ENCODE peak calls at places on chromosomes 4 and X, in ten cellular contexts. S is GM20000, R is fibroblast of mammary gland, J is SK-N-SH, F is astrocyte of the spinal cord, Z is cardiac muscle cell, Q is tibial nerve, L is HFFc6, G is endodermal cell, H is dorsolateral prefrontal cortex. V is an unnamed sample.
A peak's percentile ranks its signal among the peaks of the same experiment; 100 is the strongest.

GRCh38 chr4:82638479-82638878 is 76.7 kb upstream of the TMEM150C start:
- DNase-seq in L (no peak), S (no peak), H (no peak), F (no peak), Z (no peak), Q (no peak), R (no peak), G (no peak), J (no peak), V (no peak)

GRCh38 chrX:13194291-13195103 is 125.4 kb downstream of the ATXN3L start:
- DNase-seq in Q (no peak), G (no peak), R (no peak), H (no peak), Z (no peak), F (no peak), S (no peak), J (no peak), L (no peak), V (no peak)

GRCh38 chr4:186723207-186724047 is at the start of gene FAT1:
- DNase-seq in Q (peak; percentile 40), S (peak; percentile 32), G (peak; percentile 83), Z (peak; percentile 91), H (no peak), R (peak; percentile 72), L (peak; percentile 41), F (peak; percentile 84), J (peak; percentile 85), V (no peak)

GRCh38 chrX:6029014-6029413 is 199.7 kb downstream of the NLGN4X start:
- DNase-seq in H (no peak), F (no peak), G (no peak), R (no peak), S (no peak), J (no peak), Q (no peak), L (no peak), Z (no peak), V (no peak)

GRCh38 chrX:39556056-39556455 is 541.7 kb downstream of the BCOR start:
- DNase-seq in R (no peak), F (no peak), J (no peak), Z (no peak), S (no peak), Q (no peak), G (peak; percentile 63), L (no peak), H (no peak), V (no peak)

GRCh38 chr4:37762294-37763163 is 64.0 kb upstream of the PGM2 start:
- DNase-seq in J (no peak), F (no peak), L (peak; percentile 29), S (no peak), Z (peak; percentile 61), G (peak; percentile 54), R (peak; percentile 47), Q (no peak), H (no peak), V (no peak)

GRCh38 chr4:102586644-102587021 is 85.5 kb downstream of the NFKB1 start:
- DNase-seq in R (no peak), G (no peak), F (no peak), S (no peak), H (no peak), Z (no peak), Q (no peak), L (no peak), J (no peak), V (no peak)

GRCh38 chrX:1452497-1453389 is at the start of gene ASMTL:
- DNase-seq in Q (peak; percentile 99), R (peak; percentile 99), S (peak; percentile 99), G (peak; percentile 100), F (peak; percentile 99), L (peak; percentile 99), J (peak; percentile 99), H (peak; percentile 100), Z (peak; percentile 99), V (peak; percentile 99)

GRCh38 chr4:78040431-78040830 is 16.7 kb upstream of the FRAS1 start:
- DNase-seq in S (no peak), Z (peak; percentile 76), L (no peak), J (no peak), Q (no peak), F (no peak), G (no peak), H (no peak), R (no peak), V (no peak)

GRCh38 chr4:55175779-55176231 is 50.4 kb upstream of the KDR start:
- DNase-seq in R (peak; percentile 80), S (no peak), G (peak; percentile 80), Z (peak; percentile 60), F (peak; percentile 65), H (no peak), J (no peak), L (peak; percentile 82), Q (no peak), V (no peak)

GRCh38 chr4:166282081-166282770 is 409.2 kb downstream of the TLL1 start:
- DNase-seq in F (no peak), G (no peak), Q (no peak), Z (no peak), L (no peak), S (no peak), H (no peak), J (no peak), R (peak; percentile 14), V (no peak)

GRCh38 chr4:101177146-101177545 is 170.2 kb downstream of the PPP3CA start:
- DNase-seq in F (no peak), L (no peak), G (no peak), J (no peak), H (no peak), Z (no peak), R (no peak), Q (no peak), S (no peak), V (no peak)

GRCh38 chrX:26557691-26558321 is 341.8 kb downstream of the MAGEB5 start:
- DNase-seq in L (no peak), H (no peak), Q (no peak), R (no peak), F (no peak), S (no peak), J (no peak), G (no peak), Z (no peak), V (no peak)

GRCh38 chr4:80999943-81000342 is 30.6 kb upstream of the BMP3 start:
- DNase-seq in L (no peak), H (no peak), F (no peak), S (no peak), J (no peak), Q (no peak), G (no peak), Z (no peak), R (no peak), V (no peak)

GRCh38 chr4:38560340-38560739 is 103.7 kb upstream of the KLF3 start:
- DNase-seq in J (peak; percentile 15), Q (no peak), F (no peak), S (no peak), L (no peak), Z (no peak), H (no peak), G (no peak), R (no peak), V (no peak)

GRCh38 chr4:125833-126232 is 1.5 kb downstream of the ZNF718 start:
- DNase-seq in R (no peak), Z (no peak), L (no peak), H (no peak), Q (no peak), J (no peak), F (no peak), S (no peak), G (no peak), V (no peak)

DNA sequence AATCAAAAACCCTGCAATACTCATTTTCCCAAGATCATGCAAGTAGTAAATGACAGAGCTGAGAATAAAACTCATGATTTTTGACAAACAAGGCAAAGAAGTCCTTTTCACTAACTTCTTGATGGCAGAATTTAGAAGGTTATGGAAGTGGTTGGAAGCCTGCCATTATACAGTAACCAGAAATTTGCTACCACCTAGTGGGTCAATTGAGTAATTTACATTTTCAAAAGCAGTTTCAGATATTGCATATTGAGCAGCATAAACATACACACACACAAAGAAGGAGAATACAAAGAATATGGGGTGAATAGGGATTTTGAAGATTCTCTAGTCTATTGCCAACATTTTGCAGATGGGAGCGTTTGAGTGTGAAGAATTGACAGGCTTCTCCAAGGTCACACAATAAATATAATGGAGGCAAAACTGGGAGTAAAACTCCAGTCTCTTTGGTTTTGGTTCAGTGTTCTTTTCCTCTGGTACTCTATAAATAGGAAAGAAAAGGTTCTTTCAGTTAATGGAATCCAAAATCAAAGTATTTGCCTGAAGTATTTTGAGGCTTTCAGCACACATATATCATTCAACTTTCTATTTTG is 70.2 kb downstream of the GC start:
- DNase-seq in F (peak; percentile 68), L (peak; percentile 60), J (peak; percentile 4), S (peak; percentile 13), Z (peak; percentile 83), Q (no peak), R (peak; percentile 69), H (no peak), G (no peak), V (peak; percentile 7)
- TF ChIP-seq CTCF in F (peak; percentile 51), L (peak; percentile 88), J (peak; percentile 71), S (no peak), Z (peak; percentile 54), Q (peak; percentile 71), R (peak; percentile 57), H (peak; percentile 77), G (peak; percentile 81), V (peak; percentile 60)

GRCh38 chr4:153773236-153773690 is 13.4 kb upstream of the RNF175 start:
- DNase-seq in Q (no peak), Z (no peak), F (no peak), J (no peak), L (no peak), H (no peak), G (peak; percentile 80), R (peak; percentile 64), S (no peak), V (no peak)
- TF ChIP-seq CTCF in Q (no peak), Z (no peak), F (peak; percentile 18), J (no peak), L (no peak), H (no peak), G (peak; percentile 58), R (peak; percentile 56), S (no peak), V (no peak)

DNA sequence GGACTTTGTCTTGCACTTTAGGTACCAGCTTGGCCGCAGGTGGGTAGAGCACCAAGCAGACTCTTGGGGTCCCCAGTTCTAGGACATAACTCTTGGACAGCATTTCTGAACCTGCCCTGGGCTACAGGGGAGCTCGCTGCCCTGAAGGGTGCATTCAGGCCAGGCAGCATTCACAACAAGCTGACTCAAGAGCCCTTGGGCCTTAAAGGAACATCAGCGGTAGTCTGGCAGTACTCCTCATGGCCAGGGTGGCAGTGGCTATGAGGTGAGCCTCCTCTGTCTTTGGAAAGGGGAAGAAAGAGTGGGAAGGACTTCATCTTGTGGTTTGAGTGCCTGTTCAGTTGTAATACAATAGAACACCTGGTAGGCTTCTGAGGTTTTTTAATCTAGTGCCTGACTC is 24.8 kb upstream of the SMARCA5 start:
- DNase-seq in F (no peak), G (no peak), Z (no peak), S (no peak), Q (no peak), R (no peak), H (no peak), L (peak; percentile 4), J (no peak), V (no peak)
- TF ChIP-seq CTCF in F (no peak), G (no peak), Z (no peak), S (no peak), Q (no peak), R (no peak), H (no peak), L (no peak), J (no peak), V (no peak)

DNA sequence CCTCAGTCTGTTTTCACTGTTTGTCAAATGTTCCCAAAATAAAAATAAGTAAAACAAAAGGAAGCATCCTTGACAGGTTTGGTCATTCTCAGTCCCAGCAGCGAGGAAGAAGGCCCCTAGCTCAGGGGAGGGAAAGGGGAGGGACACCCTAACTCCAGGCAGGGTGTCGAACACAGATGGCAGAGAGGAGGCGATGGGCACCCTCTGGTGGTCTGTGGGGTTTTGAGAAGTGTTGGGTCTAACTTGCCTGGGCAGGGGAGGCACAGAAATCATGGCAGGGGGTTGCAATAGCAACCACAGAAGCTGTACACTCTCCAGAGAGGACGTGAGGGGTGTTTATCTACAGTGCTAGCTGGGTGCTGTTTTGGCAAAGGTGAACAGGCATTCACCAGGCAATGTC is 229.8 kb upstream of the SFRP2 start:
- DNase-seq in J (peak; percentile 19), G (peak; percentile 86), H (no peak), L (no peak), Q (no peak), F (no peak), R (no peak), S (no peak), Z (no peak), V (no peak)
- TF ChIP-seq CTCF in J (peak; percentile 14), G (peak; percentile 72), H (no peak), L (no peak), Q (no peak), F (no peak), R (peak; percentile 14), S (no peak), Z (no peak), V (no peak)